ENCODE peak calls at places on chromosome 12, in eight cellular contexts. Q, D, W, U, T, R, G and L are unnamed samples.

GRCh38 chr12:95949801-95950206 is 6.7 kb downstream of the AMDHD1 start:
- DNase-seq in Q (no peak), D (no peak), W (no peak), U (no peak), T (no peak), R (no peak), G (no peak), L (no peak)

GRCh38 chr12:104573-105081 is 38.1 kb downstream of the IQSEC3 start:
- DNase-seq in Q (no peak), D (no peak), W (no peak), U (peak), T (peak), R (peak), G (peak), L (no peak)

GRCh38 chr12:26431211-26431610 is 235.8 kb downstream of the SSPN start:
- DNase-seq in Q (no peak), D (no peak), W (no peak), U (no peak), T (no peak), R (no peak), G (peak), L (no peak)

GRCh38 chr12:6899837-6900519 is 4.6 kb upstream of the LRRC23 start:
- DNase-seq in Q (peak), D (no peak), W (no peak), U (no peak), T (peak), R (no peak), G (peak), L (peak)

GRCh38 chr12:2970744-2971143 is 11.5 kb downstream of the TEAD4 start:
- DNase-seq in Q (no peak), D (no peak), W (no peak), U (no peak), T (no peak), R (no peak), G (no peak), L (no peak)

GRCh38 chr12:33205986-33206385 is 233.6 kb downstream of the SYT10 start:
- DNase-seq in Q (no peak), D (no peak), W (no peak), U (no peak), T (no peak), R (no peak), G (no peak), L (no peak)

GRCh38 chr12:12800406-12801180 is 12.6 kb upstream of the DDX47 start:
- DNase-seq in Q (no peak), D (no peak), W (no peak), U (no peak), T (no peak), R (no peak), G (no peak), L (no peak)

GRCh38 chr12:129483494-129483893 is 420.3 kb downstream of the TMEM132D start:
- DNase-seq in Q (no peak), D (no peak), W (no peak), U (no peak), T (no peak), R (no peak), G (no peak), L (no peak)

GRCh38 chr12:15662983-15663659 is 126.1 kb downstream of the EPS8 start:
- DNase-seq in Q (no peak), D (no peak), W (no peak), U (no peak), T (no peak), R (no peak), G (no peak), L (no peak)

GRCh38 chr12:96141216-96141944 is 52.8 kb upstream of the ELK3 start:
- DNase-seq in Q (no peak), D (no peak), W (no peak), U (no peak), T (no peak), R (no peak), G (no peak), L (peak)

GRCh38 chr12:31234955-31235867 is 90.7 kb downstream of the SINHCAF start:
- DNase-seq in Q (no peak), D (no peak), W (peak), U (no peak), T (no peak), R (peak), G (peak), L (peak)

GRCh38 chr12:13342971-13343370 is 146.4 kb downstream of the EMP1 start:
- DNase-seq in Q (no peak), D (no peak), W (no peak), U (no peak), T (no peak), R (no peak), G (no peak), L (peak)

GRCh38 chr12:105888696-105889095 is 250.1 kb downstream of the NUAK1 start:
- DNase-seq in Q (no peak), D (no peak), W (no peak), U (no peak), T (no peak), R (no peak), G (no peak), L (peak)

GRCh38 chr12:18643673-18644072 is 94.1 kb downstream of the PLCZ1 start:
- DNase-seq in Q (no peak), D (no peak), W (peak), U (no peak), T (no peak), R (no peak), G (no peak), L (peak)

GRCh38 chr12:93347054-93347786 is 30.5 kb upstream of the NUDT4 start:
- DNase-seq in Q (no peak), D (no peak), W (no peak), U (no peak), T (no peak), R (no peak), G (no peak), L (no peak)